ENCODE peak calls at places on chromosomes 13 and 19, in seven cellular contexts. T, R, Z, G, H, V and A are unnamed samples.

GRCh38 chr19:46624958-46625661 is at the start of gene PTGIR:
- DNase-seq in Z (no peak), G (peak), T (peak), H (peak), V (peak), R (no peak), A (peak)

GRCh38 chr19:13160557-13160956 is 10.3 kb downstream of the IER2 start:
- DNase-seq in G (no peak), Z (no peak), H (no peak), R (no peak), V (no peak), T (no peak), A (no peak)

GRCh38 chr19:38721977-38722773 is 22.1 kb downstream of the CAPN12 start:
- DNase-seq in G (no peak), V (peak), R (no peak), H (no peak), Z (no peak), T (peak), A (no peak)

GRCh38 chr13:60311527-60311926 is 85.5 kb upstream of the TDRD3 start:
- DNase-seq in R (no peak), T (no peak), Z (no peak), H (no peak), V (no peak), G (no peak), A (no peak)

GRCh38 chr19:33204136-33204973 is 10.2 kb downstream of the LRP3 start:
- DNase-seq in T (peak), H (peak), V (no peak), G (peak), R (no peak), Z (no peak), A (peak)

GRCh38 chr19:861756-862528 is 2.5 kb downstream of the CFD start:
- DNase-seq in Z (peak), T (no peak), H (no peak), R (peak), G (peak), V (peak), A (peak)

GRCh38 chr13:40963927-40964326 is 55.2 kb downstream of the ELF1 start:
- DNase-seq in T (no peak), Z (no peak), R (no peak), H (no peak), V (no peak), G (no peak), A (no peak)

GRCh38 chr13:33076451-33076992 is 60.3 kb downstream of the KL start:
- DNase-seq in R (no peak), V (no peak), G (no peak), Z (no peak), T (no peak), H (no peak), A (no peak)

GRCh38 chr19:14072535-14073231 is at the start of gene MISP3:
- DNase-seq in H (no peak), V (no peak), R (no peak), G (peak), Z (peak), T (peak), A (peak)

GRCh38 chr13:92461402-92461801 is 765.2 kb upstream of the GPC6 start:
- DNase-seq in G (no peak), Z (no peak), R (no peak), H (no peak), V (no peak), T (no peak), A (no peak)

GRCh38 chr13:113786262-113786841 is 27.3 kb downstream of the TMEM255B start:
- DNase-seq in H (no peak), T (no peak), Z (no peak), V (no peak), R (no peak), G (no peak), A (no peak)

GRCh38 chr19:632228-633067 is 889 bp downstream of the POLRMT start:
- DNase-seq in T (no peak), R (no peak), G (no peak), H (no peak), V (no peak), Z (no peak), A (no peak)

GRCh38 chr13:106513025-106513424 is 22.4 kb downstream of the EFNB2 start:
- DNase-seq in G (no peak), H (no peak), Z (peak), T (no peak), V (no peak), R (no peak), A (no peak)

GRCh38 chr19:52492991-52493470 is 34.4 kb upstream of the ZNF808 start:
- DNase-seq in Z (no peak), G (no peak), V (no peak), R (no peak), T (no peak), H (no peak), A (no peak)

GRCh38 chr13:33111414-33112110 is 95.3 kb downstream of the KL start:
- DNase-seq in V (no peak), H (no peak), T (no peak), Z (peak), G (no peak), R (no peak), A (no peak)

GRCh38 chr13:73406454-73406853 is 347.6 kb downstream of the KLF5 start:
- DNase-seq in G (no peak), V (no peak), Z (no peak), R (no peak), T (no peak), H (no peak), A (no peak)

GRCh38 chr13:66425741-66426140 is 804.4 kb downstream of the PCDH9 start:
- DNase-seq in H (no peak), V (no peak), G (no peak), T (no peak), Z (no peak), R (no peak), A (no peak)

GRCh38 chr13:43085545-43085944 is 62.2 kb downstream of the DNAJC15 start:
- DNase-seq in V (no peak), G (no peak), Z (peak), R (no peak), T (no peak), H (no peak), A (no peak)

GRCh38 chr13:109336730-109337129 is 449.7 kb downstream of the IRS2 start:
- DNase-seq in G (no peak), Z (no peak), V (no peak), R (no peak), T (no peak), H (no peak), A (no peak)

GRCh38 chr13:46831588-46832194 is 34.7 kb upstream of the ESD start:
- DNase-seq in H (no peak), G (no peak), T (no peak), R (no peak), Z (peak), V (peak), A (no peak)

GRCh38 chr19:46081928-46082727 is 41.3 kb upstream of the IGFL4 start:
- DNase-seq in G (no peak), Z (peak), V (no peak), R (no peak), T (no peak), H (no peak), A (no peak)

GRCh38 chr13:51814825-51815650 is 11.1 kb upstream of the DHRS12 start:
- DNase-seq in R (peak), H (no peak), Z (peak), G (peak), T (peak), V (peak), A (no peak)

GRCh38 chr13:50082426-50083283 is 67.4 kb downstream of the KCNRG start:
- DNase-seq in G (peak), R (peak), Z (peak), V (peak), H (peak), T (peak), A (peak)

GRCh38 chr13:28564030-28564429 is 69.1 kb upstream of the FLT1 start:
- DNase-seq in G (no peak), R (no peak), T (no peak), H (no peak), Z (peak), V (no peak), A (peak)

GRCh38 chr13:23320926-23321533 is 112.5 kb downstream of the SACS start:
- DNase-seq in H (no peak), T (no peak), R (no peak), Z (no peak), V (no peak), G (no peak), A (no peak)

GRCh38 chr13:21486322-21486721 is 27.2 kb upstream of the ZDHHC20 start:
- DNase-seq in T (no peak), H (no peak), Z (no peak), G (no peak), V (no peak), R (no peak), A (no peak)

GRCh38 chr19:49984491-49984890 is 23.5 kb upstream of the SIGLEC11 start:
- DNase-seq in R (no peak), G (no peak), T (no peak), H (no peak), V (no peak), Z (no peak), A (no peak)

GRCh38 chr13:33032037-33032625 is 15.9 kb downstream of the KL start:
- DNase-seq in H (no peak), G (peak), T (peak), Z (no peak), V (no peak), R (no peak), A (peak)

GRCh38 chr13:28755546-28755870 is 36.7 kb upstream of the SLC46A3 start:
- DNase-seq in G (no peak), V (no peak), Z (no peak), R (no peak), T (no peak), H (no peak), A (no peak)

GRCh38 chr13:32938907-32939306 is 77.3 kb upstream of the KL start:
- DNase-seq in H (no peak), Z (no peak), G (no peak), V (no peak), R (no peak), T (no peak), A (no peak)

GRCh38 chr13:80276371-80277289 is 64.3 kb downstream of the SPRY2 start:
- DNase-seq in H (no peak), G (no peak), R (no peak), T (no peak), Z (peak), V (no peak), A (no peak)

GRCh38 chr19:55646889-55647731 is 902 bp upstream of the CCDC106 start:
- DNase-seq in Z (peak), V (no peak), G (peak), R (no peak), T (no peak), H (no peak), A (peak)

GRCh38 chr19:48390188-48391099 is 907 bp downstream of the KDELR1 start:
- DNase-seq in G (peak), R (no peak), V (peak), Z (peak), H (peak), T (peak), A (peak)

GRCh38 chr19:22545751-22546150 is 88.4 kb upstream of the ZNF492 start:
- DNase-seq in V (peak), R (no peak), Z (peak), G (no peak), H (no peak), T (no peak), A (no peak)

GRCh38 chr19:8390617-8390981 is 439 bp downstream of the RAB11B start:
- DNase-seq in G (peak), T (peak), R (peak), H (peak), V (peak), Z (peak), A (peak)

GRCh38 chr13:63773476-63773875 is 2357.8 kb upstream of the PCDH20 start:
- DNase-seq in G (no peak), Z (no peak), T (no peak), R (no peak), H (no peak), V (no peak), A (no peak)

GRCh38 chr19:30696514-30696913 is 324.3 kb downstream of the ZNF536 start:
- DNase-seq in G (no peak), R (no peak), H (no peak), V (no peak), T (peak), Z (no peak), A (no peak)